ENCODE peak calls at places on chromosomes 1 and 21, in seven cellular contexts. Y is AG04450, D is choroid plexus epithelial cell, X is neural progenitor cell, C is ovary, E is A549, K is Panc1. Z is an unnamed sample.

GRCh38 chr1:147726161-147726560 is 34.2 kb downstream of the GJA5 start:
- DNase-seq in Y (no peak), D (no peak), X (peak; percentile 24), C (no peak), E (no peak), K (no peak), Z (no peak)

GRCh38 chr1:34597877-34598514 is 156.9 kb upstream of the GJB5 start:
- DNase-seq in Y (peak; percentile 16), D (peak; percentile 11), X (peak; percentile 89), C (peak; percentile 11), E (peak; percentile 46), K (peak; percentile 42), Z (peak; percentile 57)

GRCh38 chr1:112788561-112788960 is 73.4 kb upstream of the PPM1J start:
- DNase-seq in Y (peak; percentile 20), D (peak; percentile 62), X (no peak), C (no peak), E (no peak), K (no peak), Z (no peak)

GRCh38 chr1:40185951-40186864 is 25.0 kb downstream of the RLF start:
- DNase-seq in Y (no peak), D (peak; percentile 45), X (no peak), C (no peak), E (no peak), K (no peak), Z (peak; percentile 70)

GRCh38 chr21:34074283-34075098 is 1.1 kb downstream of the MRPS6 start:
- DNase-seq in Y (no peak), D (no peak), X (peak; percentile 74), C (no peak), E (no peak), K (no peak), Z (peak; percentile 38)

GRCh38 chr1:160030657-160031367 is 978 bp downstream of the PIGM start:
- DNase-seq in Y (no peak), D (no peak), X (peak; percentile 59), C (no peak), E (peak; percentile 34), K (no peak), Z (peak; percentile 45)

GRCh38 chr1:145995148-145995851 is 1.1 kb downstream of the TXNIP start:
- DNase-seq in Y (no peak), D (no peak), X (no peak), C (no peak), E (no peak), K (no peak), Z (no peak)

GRCh38 chr1:93051961-93052360 is 27.1 kb upstream of the MTF2 start:
- DNase-seq in Y (no peak), D (peak; percentile 2), X (no peak), C (no peak), E (no peak), K (no peak), Z (peak; percentile 10)

GRCh38 chr1:39103321-39104157 is 77.4 kb downstream of the NDUFS5 start:
- DNase-seq in Y (no peak), D (peak; percentile 75), X (no peak), C (no peak), E (no peak), K (no peak), Z (peak; percentile 96)

GRCh38 chr1:43565600-43566360 is 35.1 kb downstream of the PTPRF start:
- DNase-seq in Y (no peak), D (peak; percentile 48), X (peak; percentile 91), C (peak; percentile 79), E (no peak), K (no peak), Z (no peak)

GRCh38 chr1:43671626-43672330 is 21.8 kb downstream of the KDM4A start:
- DNase-seq in Y (peak; percentile 48), D (peak; percentile 72), X (no peak), C (no peak), E (no peak), K (no peak), Z (peak; percentile 76)

GRCh38 chr1:152777510-152778137 is 2.7 kb downstream of the LCE1F start:
- DNase-seq in Y (no peak), D (no peak), X (no peak), C (no peak), E (no peak), K (no peak), Z (peak; percentile 61)

GRCh38 chr1:25794325-25794724 is 5.7 kb upstream of the SELENON start:
- DNase-seq in Y (no peak), D (no peak), X (no peak), C (no peak), E (no peak), K (no peak), Z (no peak)

DNA sequence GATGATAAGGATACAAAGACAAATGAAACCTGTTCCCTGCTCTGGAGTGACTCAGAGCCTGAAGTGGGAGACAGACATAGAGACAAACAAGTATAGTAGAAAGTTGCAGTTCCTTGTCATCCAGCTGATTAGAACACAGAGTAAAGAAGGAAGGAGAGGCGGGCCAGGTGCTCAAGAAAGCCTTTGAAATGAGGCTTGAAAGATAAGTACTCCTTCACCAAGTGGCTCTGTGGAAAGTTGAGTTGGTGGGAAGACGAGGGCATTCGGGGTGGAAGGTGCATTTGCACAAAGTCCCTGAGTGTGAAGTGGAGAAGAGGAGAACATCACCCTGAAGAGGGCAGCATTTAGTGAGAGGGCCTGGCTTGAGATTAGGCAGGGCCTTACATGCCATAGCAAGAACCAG is 17.0 kb downstream of the MARK1 start:
- DNase-seq in Y (no peak), D (peak; percentile 26), X (peak; percentile 34), C (no peak), E (no peak), K (no peak), Z (peak; percentile 60)
- TF ChIP-seq CTCF in Y (peak; percentile 20), D (peak; percentile 33), X (peak; percentile 30), C (no peak), E (no peak), K (peak; percentile 40), Z (peak; percentile 23)

DNA sequence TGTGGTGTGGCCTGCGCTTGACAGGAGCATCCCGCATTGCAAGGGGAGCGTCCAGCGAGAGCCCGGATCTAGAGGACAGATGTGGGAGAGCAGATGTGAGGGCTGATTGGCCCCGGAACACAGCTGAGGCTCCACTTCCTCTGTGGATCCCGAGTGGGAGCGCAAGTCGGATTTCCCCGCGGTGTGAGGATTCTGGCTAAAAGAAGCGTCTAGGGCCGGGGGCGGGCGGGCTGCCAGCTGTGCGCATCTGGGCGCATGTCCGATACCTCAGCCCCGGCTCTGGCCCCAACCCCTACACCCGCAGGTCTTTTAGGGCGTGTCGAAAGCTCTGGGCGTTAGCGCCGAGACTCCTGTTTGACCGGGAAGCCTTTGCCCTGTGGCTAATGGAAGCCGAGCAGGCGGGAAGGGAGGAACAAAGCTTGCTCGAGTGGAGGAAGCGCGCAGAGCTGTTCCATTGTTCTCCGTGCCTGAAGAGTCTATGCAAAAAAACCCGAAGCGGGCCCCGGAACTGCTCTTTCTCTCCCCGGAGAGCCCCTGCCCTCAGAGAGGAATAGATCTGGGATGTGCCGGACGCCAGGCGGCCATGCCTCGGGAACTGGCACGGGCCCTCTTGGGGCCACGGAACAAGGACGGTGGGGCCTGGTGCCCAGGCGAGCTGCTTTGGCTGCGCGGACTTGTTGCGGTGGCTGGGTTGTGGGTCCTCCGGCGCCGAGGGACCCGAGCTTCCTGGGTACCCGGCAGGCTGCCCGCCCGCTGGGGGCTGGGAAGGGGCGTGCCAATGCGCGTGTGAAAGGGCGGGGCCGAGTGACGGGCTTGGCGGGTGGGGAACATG is 111.1 kb downstream of the NAV1 start:
- DNase-seq in Y (no peak), D (peak; percentile 84), X (peak; percentile 84), C (peak; percentile 89), E (peak; percentile 44), K (no peak), Z (peak; percentile 80)
- H3K4me3 ChIP-seq in Y (peak overlapping the region; percentile 91), D (peak overlapping the region; percentile 77), X (peak overlapping the region; percentile 58), C (peak overlapping the region; percentile 56), E (peak overlapping the region; percentile 60), K (peak overlapping the region; percentile 52), Z (peak overlapping the region; percentile 57)

DNA sequence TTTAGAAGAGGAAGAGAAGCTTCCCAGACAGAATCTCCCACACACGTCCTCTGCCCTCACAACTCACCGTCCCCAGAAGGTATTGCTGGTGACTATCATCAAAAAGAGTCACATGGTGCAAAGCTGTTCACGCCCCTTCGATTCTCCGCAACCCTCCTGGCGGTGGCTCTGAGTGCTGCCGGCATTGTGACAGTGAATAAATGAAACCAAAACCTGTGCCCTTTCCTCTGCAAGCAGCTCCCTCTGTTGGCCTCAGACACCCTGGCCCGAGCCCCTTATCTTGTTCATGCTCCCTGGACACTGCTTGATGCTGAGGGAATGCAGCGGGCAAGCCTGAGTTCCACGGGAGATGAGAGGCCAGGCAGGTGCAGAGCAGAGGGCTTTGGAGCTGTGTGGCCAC is 510.3 kb downstream of the NPHP4 start:
- DNase-seq in Y (no peak), D (no peak), X (peak; percentile 76), C (no peak), E (peak; percentile 14), K (no peak), Z (no peak)
- TF ChIP-seq CTCF in Y (no peak), D (no peak), X (peak; percentile 70), C (no peak), E (no peak), K (no peak), Z (no peak)

DNA sequence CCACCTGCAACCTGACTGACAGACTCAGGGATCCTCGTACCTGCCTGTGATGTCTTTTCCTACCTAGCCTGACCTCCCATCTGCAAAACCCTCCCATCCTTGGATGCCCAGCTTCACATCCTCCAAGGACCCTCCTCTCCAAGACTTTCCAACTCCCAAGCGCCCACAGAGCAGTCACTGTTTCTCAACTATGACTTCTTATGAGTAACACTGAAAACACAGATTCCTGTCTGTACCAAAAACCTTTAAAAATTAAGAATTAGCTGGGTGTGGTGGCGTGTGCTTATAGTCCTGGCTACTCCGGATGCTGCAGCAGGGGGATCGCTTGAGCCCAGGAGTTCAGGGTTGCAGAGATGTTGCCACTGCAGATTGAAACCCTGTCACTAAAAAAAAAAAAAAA is 181.9 kb downstream of the PSMG1 start:
- DNase-seq in Y (no peak), D (no peak), X (no peak), C (no peak), E (no peak), K (no peak), Z (no peak)
- H3K4me3 ChIP-seq in Y (no peak overlapping the region), D (no peak overlapping the region), X (no peak overlapping the region), C (no peak overlapping the region), E (no peak overlapping the region), K (no peak overlapping the region), Z (no peak overlapping the region)

GRCh38 chr1:15522551-15522950 is 1.5 kb downstream of the CASP9 start:
- DNase-seq in Y (no peak), D (no peak), X (no peak), C (peak; percentile 45), E (no peak), K (no peak), Z (no peak)

GRCh38 chr1:15524283-15525042 is 448 bp upstream of the CASP9 start:
- DNase-seq in Y (peak; percentile 98), D (peak; percentile 100), X (peak; percentile 100), C (peak; percentile 100), E (peak; percentile 43), K (peak; percentile 94), Z (peak; percentile 99)

GRCh38 chr1:15525043-15525958 is 1.3 kb upstream of the CASP9 start:
- DNase-seq in Y (no peak), D (no peak), X (peak; percentile 99), C (peak; percentile 48), E (peak; percentile 86), K (no peak), Z (peak; percentile 6)

GRCh38 chr1:15523104-15523921 is 702 bp downstream of the CASP9 start:
- DNase-seq in Y (no peak), D (peak; percentile 63), X (no peak), C (peak; percentile 41), E (no peak), K (no peak), Z (no peak)

GRCh38 chr1:15523922-15524282 is at the start of gene CASP9:
- DNase-seq in Y (no peak), D (no peak), X (no peak), C (no peak), E (peak; percentile 71), K (no peak), Z (no peak)
- TF ChIP-seq CTCF in Y (no peak), D (no peak), X (no peak), C (no peak), E (no peak), K (no peak), Z (no peak)

GRCh38 chr1:213989740-213990472 is 2.1 kb downstream of the PROX1 start:
- DNase-seq in Y (no peak), D (no peak), X (no peak), C (no peak), E (no peak), K (no peak), Z (peak; percentile 2)
- H3K4me3 ChIP-seq in Y (no peak overlapping the region), D (no peak overlapping the region), X (peak overlapping the region; percentile 77), C (peak overlapping the region; percentile 53), E (no peak overlapping the region), K (no peak overlapping the region), Z (no peak overlapping the region)